ENCODE peak calls at places on chromosomes 16 and 17, in eight cellular contexts. Q is activated CD8-positive, alpha-beta T cell treated with anti-CD3 and anti-CD28 coated beads for 36 hours; I is AG09319; C is activated effector memory CD4-positive, alpha-beta T cell treated with Interleukin-2 at 50 U/mL for 16 hours; N is MCF 10A; F is mammary epithelial cell; T is activated CD4-positive, alpha-beta T cell treated with anti-CD3 and anti-CD28 coated beads for 4 hours; E is DMS 273 treated with DMSO at 0.1 percent for 48 hours. P is an unnamed sample.
A peak's percentile ranks its signal among the peaks of the same experiment; 100 is the strongest.

GRCh38 chr16:51402785-51403184 is 251.7 kb upstream of the SALL1 start:
- DNase-seq in T (no peak), F (no peak), C (no peak), I (no peak), E (no peak), Q (no peak), N (no peak), P (no peak)

GRCh38 chr17:42119301-42119700 is 1.9 kb downstream of the KAT2A start:
- DNase-seq in E (no peak), C (no peak), T (no peak), F (no peak), N (no peak), Q (no peak), I (no peak), P (no peak)

GRCh38 chr16:88760424-88761142 is 24.4 kb downstream of the PIEZO1 start:
- DNase-seq in E (no peak), N (peak; percentile 46), Q (no peak), C (no peak), I (no peak), F (no peak), T (no peak), P (no peak)

GRCh38 chr17:70109497-70109896 is 34.5 kb downstream of the KCNJ16 start:
- DNase-seq in T (no peak), Q (no peak), E (no peak), F (no peak), C (no peak), I (no peak), N (no peak), P (no peak)

GRCh38 chr16:80776856-80777255 is 27.5 kb downstream of the CDYL2 start:
- DNase-seq in I (no peak), E (no peak), T (no peak), C (no peak), F (no peak), Q (no peak), N (no peak), P (no peak)

GRCh38 chr17:41492771-41493170 is 3.1 kb upstream of the KRT36 start:
- DNase-seq in I (no peak), F (no peak), C (no peak), T (no peak), E (peak; percentile 44), N (peak; percentile 49), Q (no peak), P (no peak)

GRCh38 chr17:42071810-42072209 is 21.4 kb upstream of the C17orf113 start:
- DNase-seq in F (no peak), T (no peak), Q (peak; percentile 54), C (no peak), N (no peak), I (no peak), E (no peak), P (no peak)

GRCh38 chr16:78195868-78196267 is 96.4 kb downstream of the WWOX start:
- DNase-seq in I (no peak), E (no peak), T (no peak), F (no peak), Q (no peak), N (no peak), C (no peak), P (no peak)

GRCh38 chr17:79587421-79587820 is 23.4 kb downstream of the RBFOX3 start:
- DNase-seq in C (no peak), Q (no peak), N (no peak), F (no peak), E (no peak), I (no peak), T (no peak), P (no peak)

GRCh38 chr17:66661411-66661843 is 173.5 kb upstream of the CACNG5 start:
- DNase-seq in C (no peak), I (no peak), N (peak; percentile 98), T (no peak), F (peak; percentile 89), E (no peak), Q (peak; percentile 17), P (no peak)

GRCh38 chr17:58491510-58492045 is 3.4 kb upstream of the HSF5 start:
- DNase-seq in T (no peak), C (no peak), E (no peak), I (no peak), Q (no peak), N (no peak), F (no peak), P (no peak)

GRCh38 chr16:57512296-57513001 is 23.9 kb downstream of the CCDC102A start:
- DNase-seq in I (no peak), C (no peak), N (no peak), Q (no peak), T (no peak), F (no peak), E (no peak), P (no peak)

GRCh38 chr16:2820836-2821482 is 3.9 kb downstream of the PRSS21 start:
- DNase-seq in Q (no peak), E (no peak), N (no peak), C (no peak), F (no peak), I (no peak), T (no peak), P (no peak)

GRCh38 chr17:45775576-45776011 is 8.5 kb upstream of the CRHR1 start:
- DNase-seq in E (peak; percentile 87), N (peak; percentile 92), I (no peak), T (no peak), Q (no peak), C (no peak), F (peak; percentile 9), P (no peak)

GRCh38 chr17:49360796-49361128 is 1.3 kb downstream of the ZNF652 start:
- DNase-seq in I (no peak), N (no peak), E (no peak), F (no peak), T (no peak), Q (no peak), C (no peak), P (no peak)

GRCh38 chr16:23700509-23700908 is 12.5 kb downstream of the ERN2 start:
- DNase-seq in Q (no peak), E (no peak), F (no peak), I (no peak), T (no peak), N (no peak), C (no peak), P (no peak)

GRCh38 chr17:77180503-77181330 is 39.9 kb downstream of the SEC14L1 start:
- DNase-seq in E (no peak), N (no peak), I (no peak), T (no peak), Q (no peak), C (no peak), F (no peak), P (no peak)

GRCh38 chr17:44095647-44096496 is 25.3 kb downstream of the G6PC3 start:
- DNase-seq in T (no peak), C (no peak), N (peak; percentile 59), E (peak; percentile 94), Q (no peak), F (peak; percentile 68), I (peak; percentile 77), P (peak; percentile 70)

GRCh38 chr16:26139884-26140283 is 448.1 kb downstream of the HS3ST4 start:
- DNase-seq in C (no peak), I (no peak), F (no peak), Q (no peak), E (no peak), T (no peak), N (no peak), P (no peak)

GRCh38 chr17:2695243-2695960 is 16.2 kb downstream of the CLUH start:
- DNase-seq in T (no peak), F (no peak), I (no peak), E (no peak), C (no peak), Q (no peak), N (no peak), P (no peak)

GRCh38 chr17:45372325-45372869 is 55.6 kb upstream of the MAP3K14 start:
- DNase-seq in I (no peak), C (no peak), Q (no peak), T (no peak), N (peak; percentile 21), F (no peak), E (no peak), P (no peak)

GRCh38 chr16:5907544-5907943 is 809.9 kb upstream of the EEF2KMT start:
- DNase-seq in E (no peak), I (no peak), N (no peak), Q (no peak), C (no peak), F (no peak), T (no peak), P (no peak)

GRCh38 chr17:48532261-48532660 is 1.4 kb upstream of the HOXB1 start:
- DNase-seq in N (no peak), C (no peak), F (no peak), T (no peak), Q (no peak), E (no peak), I (no peak), P (no peak)

GRCh38 chr17:4331614-4332013 is 34.9 kb downstream of the UBE2G1 start:
- DNase-seq in Q (no peak), T (no peak), I (no peak), F (no peak), C (no peak), N (no peak), E (no peak), P (no peak)

GRCh38 chr17:29569245-29569950 is 897 bp downstream of the TP53I13 start:
- DNase-seq in F (peak; percentile 50), I (no peak), E (no peak), N (no peak), C (no peak), T (no peak), Q (no peak), P (no peak)

GRCh38 chr16:87947356-87948118 is 3.7 kb upstream of the BANP start:
- DNase-seq in I (no peak), N (no peak), C (no peak), T (no peak), Q (no peak), E (no peak), F (no peak), P (no peak)

GRCh38 chr17:16934133-16934795 is 37.7 kb downstream of the TNFRSF13B start:
- DNase-seq in N (no peak), I (no peak), Q (no peak), C (no peak), T (no peak), F (no peak), E (no peak), P (no peak)

GRCh38 chr17:74080936-74081335 is 122.5 kb upstream of the RPL38 start:
- DNase-seq in I (no peak), T (no peak), C (no peak), E (peak; percentile 92), F (no peak), Q (no peak), N (no peak), P (no peak)

GRCh38 chr17:74280093-74280513 is 6.1 kb downstream of the DNAI2 start:
- DNase-seq in C (peak; percentile 64), I (no peak), N (no peak), F (no peak), E (no peak), Q (peak; percentile 82), T (peak; percentile 61), P (no peak)

GRCh38 chr17:39995438-39995837 is 14.8 kb downstream of the PSMD3 start:
- DNase-seq in E (no peak), I (no peak), T (no peak), C (no peak), N (peak; percentile 6), Q (no peak), F (no peak), P (no peak)

GRCh38 chr17:41548844-41549595 is 20.9 kb upstream of the KRT19 start:
- DNase-seq in F (peak; percentile 91), Q (peak; percentile 93), E (peak; percentile 36), I (peak; percentile 70), N (peak; percentile 93), T (peak; percentile 82), C (peak; percentile 77), P (peak; percentile 59)

GRCh38 chr17:3049705-3050295 is 13.6 kb downstream of the OR1D5 start:
- DNase-seq in F (peak; percentile 35), N (no peak), C (no peak), E (no peak), T (no peak), I (no peak), Q (no peak), P (no peak)

GRCh38 chr17:71934520-71934919 is 186.3 kb upstream of the SOX9 start:
- DNase-seq in F (peak; percentile 38), C (no peak), N (no peak), E (no peak), Q (no peak), T (no peak), I (no peak), P (no peak)

GRCh38 chr16:28538733-28539596 is at the start of gene NUPR1:
- DNase-seq in C (no peak), E (peak; percentile 71), T (no peak), I (peak; percentile 98), F (peak; percentile 87), Q (no peak), N (peak; percentile 99), P (peak; percentile 97)